ENCODE peak calls at places on chromosomes 16 and 17, in five cellular contexts. One of them, this sample, is unnamed.
A peak's percentile ranks its signal among the peaks of the same experiment; 100 is the strongest.

GRCh38 chr17:44219636-44220210 is at the start of gene UBTF:
- DNase-seq in MM.1S: peak; percentile 63
- DNase-seq in IMR-90: peak; percentile 45
- DNase-seq in H9: peak; percentile 80
- DNase-seq in endothelial cell of umbilical vein: peak; percentile 54
- DNase-seq in this sample: peak; percentile 87

GRCh38 chr17:48645639-48646182 is 19.6 kb upstream of the HOXB9 start:
- DNase-seq in MM.1S: no peak
- DNase-seq in IMR-90: no peak
- DNase-seq in H9: no peak
- DNase-seq in endothelial cell of umbilical vein: no peak
- DNase-seq in this sample: no peak

GRCh38 chr16:68640972-68641371 is 4.1 kb upstream of the CDH3 start:
- DNase-seq in MM.1S: no peak
- DNase-seq in IMR-90: no peak
- DNase-seq in H9: no peak
- DNase-seq in endothelial cell of umbilical vein: no peak
- DNase-seq in this sample: no peak

GRCh38 chr17:79872762-79873161 is 33.5 kb upstream of the CBX4 start:
- DNase-seq in MM.1S: no peak
- DNase-seq in IMR-90: no peak
- DNase-seq in H9: no peak
- DNase-seq in endothelial cell of umbilical vein: no peak
- DNase-seq in this sample: no peak

GRCh38 chr17:70394833-70395232 is 225.5 kb downstream of the KCNJ2 start:
- DNase-seq in MM.1S: no peak
- DNase-seq in IMR-90: no peak
- DNase-seq in H9: no peak
- DNase-seq in endothelial cell of umbilical vein: no peak
- DNase-seq in this sample: no peak

GRCh38 chr16:14109782-14110727 is 38.9 kb downstream of the MRTFB start:
- DNase-seq in MM.1S: no peak
- DNase-seq in IMR-90: no peak
- DNase-seq in H9: no peak
- DNase-seq in endothelial cell of umbilical vein: peak; percentile 40
- DNase-seq in this sample: no peak

GRCh38 chr17:31549121-31549524 is 157.6 kb downstream of the RAB11FIP4 start:
- DNase-seq in MM.1S: no peak
- DNase-seq in IMR-90: no peak
- DNase-seq in H9: no peak
- DNase-seq in endothelial cell of umbilical vein: peak; percentile 14
- DNase-seq in this sample: peak; percentile 50

GRCh38 chr17:74833501-74834361 is 26.0 kb downstream of the GRIN2C start:
- DNase-seq in MM.1S: no peak
- DNase-seq in IMR-90: peak; percentile 52
- DNase-seq in H9: no peak
- DNase-seq in endothelial cell of umbilical vein: no peak
- DNase-seq in this sample: peak; percentile 82

GRCh38 chr16:67150833-67151396 is at the start of gene B3GNT9:
- DNase-seq in MM.1S: peak; percentile 72
- DNase-seq in IMR-90: peak; percentile 66
- DNase-seq in H9: peak; percentile 82
- DNase-seq in endothelial cell of umbilical vein: peak; percentile 58
- DNase-seq in this sample: no peak

GRCh38 chr16:4213721-4214120 is 28.2 kb downstream of the SRL start:
- DNase-seq in MM.1S: no peak
- DNase-seq in IMR-90: no peak
- DNase-seq in H9: no peak
- DNase-seq in endothelial cell of umbilical vein: no peak
- DNase-seq in this sample: no peak

GRCh38 chr16:4214215-4214621 is 27.7 kb downstream of the SRL start:
- DNase-seq in MM.1S: no peak
- DNase-seq in IMR-90: peak; percentile 96
- DNase-seq in H9: no peak
- DNase-seq in endothelial cell of umbilical vein: no peak
- DNase-seq in this sample: no peak

GRCh38 chr16:4212934-4213296 is 29.0 kb downstream of the SRL start:
- DNase-seq in MM.1S: no peak
- DNase-seq in IMR-90: peak; percentile 61
- DNase-seq in H9: no peak
- DNase-seq in endothelial cell of umbilical vein: no peak
- DNase-seq in this sample: no peak

GRCh38 chr16:4209657-4210056 is 32.2 kb downstream of the SRL start:
- DNase-seq in MM.1S: no peak
- DNase-seq in IMR-90: no peak
- DNase-seq in H9: no peak
- DNase-seq in endothelial cell of umbilical vein: no peak
- DNase-seq in this sample: no peak

GRCh38 chr16:4212207-4212933 is 29.5 kb downstream of the SRL start:
- DNase-seq in MM.1S: no peak
- DNase-seq in IMR-90: no peak
- DNase-seq in H9: no peak
- DNase-seq in endothelial cell of umbilical vein: no peak
- DNase-seq in this sample: no peak
- H3K4me2 ChIP-seq in MM.1S: no peak overlapping the region
- H3K4me2 ChIP-seq in IMR-90: no peak overlapping the region
- H3K4me2 ChIP-seq in H9: no peak overlapping the region
- H3K4me2 ChIP-seq in endothelial cell of umbilical vein: no peak overlapping the region
- H3K4me2 ChIP-seq in this sample: no peak overlapping the region

GRCh38 chr17:2402517-2402916 is 1.7 kb upstream of the MNT start:
- DNase-seq in MM.1S: no peak
- DNase-seq in IMR-90: no peak
- DNase-seq in H9: no peak
- DNase-seq in endothelial cell of umbilical vein: no peak
- DNase-seq in this sample: no peak
- H3K4me2 ChIP-seq in MM.1S: peak overlapping the region; percentile 94
- H3K4me2 ChIP-seq in IMR-90: peak overlapping the region; percentile 93
- H3K4me2 ChIP-seq in H9: peak overlapping the region; percentile 85
- H3K4me2 ChIP-seq in endothelial cell of umbilical vein: peak overlapping the region; percentile 68
- H3K4me2 ChIP-seq in this sample: peak overlapping the region; percentile 92

DNA sequence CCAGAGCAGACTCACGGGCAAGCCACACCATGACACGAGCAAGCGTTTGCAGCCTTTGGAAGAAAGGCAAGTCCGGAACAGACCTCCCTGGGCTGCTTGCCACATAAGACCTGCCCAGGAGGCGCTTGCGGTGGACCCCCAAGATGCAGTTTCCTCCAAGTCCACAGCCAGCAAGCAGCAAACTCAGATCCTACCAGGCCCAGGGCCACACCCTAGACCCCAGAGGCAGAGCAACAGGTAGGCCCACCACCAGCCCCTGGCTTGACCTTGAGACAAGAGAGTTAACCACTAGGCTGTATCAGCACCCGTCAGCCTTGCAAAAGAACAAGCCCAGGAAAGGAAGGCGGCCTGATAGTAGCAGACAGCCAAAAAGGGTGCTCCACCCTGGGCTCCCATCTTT is 2.3 kb downstream of the FAAP100 start:
- DNase-seq in MM.1S: no peak
- DNase-seq in IMR-90: no peak
- DNase-seq in H9: no peak
- DNase-seq in endothelial cell of umbilical vein: no peak
- DNase-seq in this sample: no peak
- H3K4me2 ChIP-seq in MM.1S: no peak overlapping the region
- H3K4me2 ChIP-seq in IMR-90: no peak overlapping the region
- H3K4me2 ChIP-seq in H9: no peak overlapping the region
- H3K4me2 ChIP-seq in endothelial cell of umbilical vein: no peak overlapping the region
- H3K4me2 ChIP-seq in this sample: no peak overlapping the region

GRCh38 chr16:89191901-89192184 is 8.5 kb downstream of the SLC22A31 start:
- DNase-seq in MM.1S: no peak
- DNase-seq in IMR-90: no peak
- DNase-seq in H9: no peak
- DNase-seq in endothelial cell of umbilical vein: no peak
- DNase-seq in this sample: no peak
- H3K4me2 ChIP-seq in MM.1S: peak overlapping the region; percentile 65
- H3K4me2 ChIP-seq in IMR-90: peak overlapping the region; percentile 98
- H3K4me2 ChIP-seq in H9: peak overlapping the region; percentile 43
- H3K4me2 ChIP-seq in endothelial cell of umbilical vein: peak overlapping the region; percentile 63
- H3K4me2 ChIP-seq in this sample: peak overlapping the region; percentile 50

GRCh38 chr16:72015124-72015523 is 6.6 kb downstream of the DHODH start:
- DNase-seq in MM.1S: no peak
- DNase-seq in IMR-90: no peak
- DNase-seq in H9: no peak
- DNase-seq in endothelial cell of umbilical vein: no peak
- DNase-seq in this sample: no peak

GRCh38 chr16:72013888-72014538 is 5.5 kb downstream of the DHODH start:
- DNase-seq in MM.1S: no peak
- DNase-seq in IMR-90: no peak
- DNase-seq in H9: no peak
- DNase-seq in endothelial cell of umbilical vein: no peak
- DNase-seq in this sample: no peak

GRCh38 chr16:72012607-72013006 is 4.1 kb downstream of the DHODH start:
- DNase-seq in MM.1S: no peak
- DNase-seq in IMR-90: no peak
- DNase-seq in H9: no peak
- DNase-seq in endothelial cell of umbilical vein: no peak
- DNase-seq in this sample: no peak

GRCh38 chr16:72014675-72015074 is 6.1 kb downstream of the DHODH start:
- DNase-seq in MM.1S: no peak
- DNase-seq in IMR-90: no peak
- DNase-seq in H9: no peak
- DNase-seq in endothelial cell of umbilical vein: no peak
- DNase-seq in this sample: no peak

GRCh38 chr16:72013389-72013788 is 4.8 kb downstream of the DHODH start:
- DNase-seq in MM.1S: no peak
- DNase-seq in IMR-90: peak; percentile 5
- DNase-seq in H9: no peak
- DNase-seq in endothelial cell of umbilical vein: no peak
- DNase-seq in this sample: no peak
- H3K4me2 ChIP-seq in MM.1S: no peak overlapping the region
- H3K4me2 ChIP-seq in IMR-90: no peak overlapping the region
- H3K4me2 ChIP-seq in H9: no peak overlapping the region
- H3K4me2 ChIP-seq in endothelial cell of umbilical vein: no peak overlapping the region
- H3K4me2 ChIP-seq in this sample: no peak overlapping the region

DNA sequence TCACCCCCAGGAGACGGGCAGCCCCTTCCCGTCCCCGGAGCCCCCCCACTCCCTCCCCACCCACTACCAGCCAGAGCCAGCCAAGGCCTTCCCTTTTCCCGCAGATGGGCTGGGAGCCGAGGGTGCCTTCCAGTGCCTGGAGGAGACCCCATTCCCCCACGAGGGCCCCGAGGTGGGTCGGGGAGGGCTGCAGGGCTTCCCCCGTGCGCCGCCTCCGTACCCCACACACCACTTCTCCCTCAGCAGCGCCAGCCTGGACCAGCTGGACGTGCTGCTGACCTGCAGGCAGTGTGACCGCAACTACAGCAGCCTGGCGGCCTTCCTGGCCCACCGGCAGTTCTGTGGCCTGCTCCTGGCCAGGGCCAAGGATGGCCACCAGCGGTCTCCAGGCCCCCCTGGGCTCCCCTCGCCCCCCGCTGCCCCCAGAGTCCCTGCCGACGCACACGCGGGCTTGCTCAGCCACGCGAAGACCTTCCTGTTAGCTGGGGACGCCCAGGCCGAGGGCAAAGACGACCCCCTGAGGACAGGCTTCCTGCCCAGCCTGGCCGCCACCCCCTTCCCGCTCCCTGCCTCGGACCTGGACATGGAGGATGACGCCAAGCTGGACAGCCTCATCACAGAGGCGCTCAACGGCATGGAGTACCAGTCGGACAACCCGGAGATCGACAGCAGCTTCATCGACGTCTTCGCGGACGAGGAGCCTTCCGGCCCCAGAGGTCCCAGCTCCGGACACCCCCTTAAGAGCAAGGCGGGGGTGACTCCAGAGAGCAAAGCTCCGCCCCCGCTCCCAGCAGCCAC is 23.5 kb upstream of the ZFPM1 start:
- DNase-seq in MM.1S: no peak
- DNase-seq in IMR-90: no peak
- DNase-seq in H9: no peak
- DNase-seq in endothelial cell of umbilical vein: no peak
- DNase-seq in this sample: no peak
- H3K4me2 ChIP-seq in MM.1S: no peak overlapping the region
- H3K4me2 ChIP-seq in IMR-90: no peak overlapping the region
- H3K4me2 ChIP-seq in H9: no peak overlapping the region
- H3K4me2 ChIP-seq in endothelial cell of umbilical vein: peak overlapping the region; percentile 66
- H3K4me2 ChIP-seq in this sample: no peak overlapping the region

GRCh38 chr16:57423152-57423551 is 18.6 kb downstream of the CCL17 start:
- DNase-seq in MM.1S: no peak
- DNase-seq in IMR-90: no peak
- DNase-seq in H9: no peak
- DNase-seq in endothelial cell of umbilical vein: no peak
- DNase-seq in this sample: no peak
- H3K4me2 ChIP-seq in MM.1S: no peak overlapping the region
- H3K4me2 ChIP-seq in IMR-90: no peak overlapping the region
- H3K4me2 ChIP-seq in H9: no peak overlapping the region
- H3K4me2 ChIP-seq in endothelial cell of umbilical vein: no peak overlapping the region
- H3K4me2 ChIP-seq in this sample: no peak overlapping the region

GRCh38 chr17:17032131-17032692 is 10.0 kb upstream of the MPRIP start:
- DNase-seq in MM.1S: no peak
- DNase-seq in IMR-90: peak; percentile 89
- DNase-seq in H9: no peak
- DNase-seq in endothelial cell of umbilical vein: peak; percentile 61
- DNase-seq in this sample: no peak
- H3K4me2 ChIP-seq in MM.1S: no peak overlapping the region
- H3K4me2 ChIP-seq in IMR-90: peak overlapping the region; percentile 29
- H3K4me2 ChIP-seq in H9: no peak overlapping the region
- H3K4me2 ChIP-seq in endothelial cell of umbilical vein: no peak overlapping the region
- H3K4me2 ChIP-seq in this sample: no peak overlapping the region

GRCh38 chr16:426115-426905 is 861 bp downstream of the RAB11FIP3 start:
- DNase-seq in MM.1S: peak; percentile 10
- DNase-seq in IMR-90: no peak
- DNase-seq in H9: no peak
- DNase-seq in endothelial cell of umbilical vein: peak; percentile 16
- DNase-seq in this sample: peak; percentile 19

GRCh38 chr16:425740-426114 is 278 bp downstream of the RAB11FIP3 start:
- DNase-seq in MM.1S: no peak
- DNase-seq in IMR-90: no peak
- DNase-seq in H9: no peak
- DNase-seq in endothelial cell of umbilical vein: no peak
- DNase-seq in this sample: no peak

GRCh38 chr16:425082-425718 is at the start of gene RAB11FIP3:
- DNase-seq in MM.1S: peak; percentile 88
- DNase-seq in IMR-90: peak; percentile 77
- DNase-seq in H9: peak; percentile 85
- DNase-seq in endothelial cell of umbilical vein: peak; percentile 88
- DNase-seq in this sample: peak; percentile 90

GRCh38 chr16:424623-425081 is 797 bp upstream of the RAB11FIP3 start:
- DNase-seq in MM.1S: no peak
- DNase-seq in IMR-90: no peak
- DNase-seq in H9: no peak
- DNase-seq in endothelial cell of umbilical vein: peak; percentile 43
- DNase-seq in this sample: no peak

GRCh38 chr16:424033-424622 is 1.3 kb upstream of the RAB11FIP3 start:
- DNase-seq in MM.1S: no peak
- DNase-seq in IMR-90: peak; percentile 94
- DNase-seq in H9: no peak
- DNase-seq in endothelial cell of umbilical vein: peak; percentile 84
- DNase-seq in this sample: no peak
- H3K4me2 ChIP-seq in MM.1S: no peak overlapping the region
- H3K4me2 ChIP-seq in IMR-90: peak overlapping the region; percentile 88
- H3K4me2 ChIP-seq in H9: no peak overlapping the region
- H3K4me2 ChIP-seq in endothelial cell of umbilical vein: peak overlapping the region; percentile 96
- H3K4me2 ChIP-seq in this sample: peak overlapping the region; percentile 97